ENCODE peak calls at places on chromosomes 12 and 14, in four cellular contexts. S is HL-60, M is GM23338, Q is gastrocnemius medialis. P is an unnamed sample.

GRCh38 chr14:37318938-37319337 is 121.2 kb downstream of the MIPOL1 start:
- DNase-seq in S (no peak), M (no peak), Q (no peak), P (no peak)

GRCh38 chr12:123149088-123149827 is 1.6 kb downstream of the PITPNM2 start:
- DNase-seq in S (no peak), M (no peak), Q (no peak), P (no peak)

GRCh38 chr12:63964301-63964700 is 119.8 kb downstream of the SRGAP1 start:
- DNase-seq in S (no peak), M (no peak), Q (no peak), P (peak; percentile 14)

GRCh38 chr14:69315302-69315701 is 55.3 kb downstream of the GALNT16 start:
- DNase-seq in S (no peak), M (no peak), Q (no peak), P (no peak)

GRCh38 chr12:10016881-10017280 is 6.5 kb downstream of the CLEC12B start:
- DNase-seq in S (no peak), M (no peak), Q (no peak), P (no peak)

GRCh38 chr12:7512528-7512927 is 9.0 kb upstream of the CD163 start:
- DNase-seq in S (no peak), M (peak; percentile 11), Q (no peak), P (peak; percentile 88)

GRCh38 chr14:52068741-52069616 is at the start of gene NID2:
- DNase-seq in S (no peak), M (peak; percentile 95), Q (peak; percentile 50), P (peak; percentile 91)

GRCh38 chr14:96274122-96274910 is 18.3 kb downstream of the BDKRB1 start:
- DNase-seq in S (no peak), M (no peak), Q (no peak), P (no peak)

GRCh38 chr12:115404761-115405470 is 720.9 kb upstream of the TBX3 start:
- DNase-seq in S (no peak), M (no peak), Q (no peak), P (no peak)

GRCh38 chr14:74255281-74255680 is 16.0 kb downstream of the VSX2 start:
- DNase-seq in S (no peak), M (no peak), Q (no peak), P (no peak)

GRCh38 chr14:59358774-59359173 is 106.4 kb downstream of the GPR135 start:
- DNase-seq in S (no peak), M (no peak), Q (no peak), P (no peak)

GRCh38 chr12:85996280-85996679 is 122.2 kb downstream of the NTS start:
- DNase-seq in S (no peak), M (no peak), Q (no peak), P (no peak)

GRCh38 chr12:128830505-128830893 is 6.7 kb upstream of the SLC15A4 start:
- DNase-seq in S (peak; percentile 95), M (no peak), Q (no peak), P (no peak)

GRCh38 chr12:751828-752672 is at the start of gene WNK1:
- DNase-seq in S (peak; percentile 97), M (peak; percentile 99), Q (peak; percentile 98), P (peak; percentile 100)

GRCh38 chr14:53571589-53571988 is 385.0 kb downstream of the BMP4 start:
- DNase-seq in S (no peak), M (no peak), Q (no peak), P (no peak)

GRCh38 chr12:110577717-110578521 is 5.2 kb downstream of the PPTC7 start:
- DNase-seq in S (no peak), M (no peak), Q (peak; percentile 36), P (no peak)

GRCh38 chr12:56299308-56299852 is 750 bp downstream of the CS start:
- DNase-seq in S (no peak), M (no peak), Q (no peak), P (peak; percentile 10)

GRCh38 chr12:256225-256624 is 6.4 kb downstream of the SLC6A13 start:
- DNase-seq in S (no peak), M (no peak), Q (no peak), P (no peak)

GRCh38 chr12:110937104-110937641 is 16.8 kb upstream of the MYL2 start:
- DNase-seq in S (peak; percentile 16), M (peak; percentile 96), Q (no peak), P (peak; percentile 92)

GRCh38 chr12:2944401-2945047 is 14.7 kb upstream of the TEAD4 start:
- DNase-seq in S (no peak), M (peak; percentile 93), Q (no peak), P (peak; percentile 75)

GRCh38 chr12:22543246-22544037 is 900 bp downstream of the C2CD5 start:
- DNase-seq in S (peak; percentile 52), M (peak; percentile 44), Q (peak; percentile 4), P (peak; percentile 38)

GRCh38 chr14:61388173-61388975 is 67.0 kb downstream of the PRKCH start:
- DNase-seq in S (no peak), M (no peak), Q (no peak), P (peak; percentile 8)

GRCh38 chr12:25550186-25550585 is 2.9 kb downstream of the LMNTD1 start:
- DNase-seq in S (no peak), M (no peak), Q (no peak), P (no peak)

GRCh38 chr12:57845478-57846284 is 848 bp downstream of the CTDSP2 start:
- DNase-seq in S (peak; percentile 55), M (peak; percentile 71), Q (peak; percentile 66), P (peak; percentile 83)

GRCh38 chr12:94207467-94208432 is 59.4 kb downstream of the PLXNC1 start:
- DNase-seq in S (peak; percentile 22), M (no peak), Q (no peak), P (no peak)

GRCh38 chr14:94388027-94388895 is at the start of gene SERPINA1:
- DNase-seq in S (no peak), M (no peak), Q (no peak), P (no peak)

GRCh38 chr14:63874223-63874622 is 21.4 kb downstream of the SYNE2 start:
- DNase-seq in S (no peak), M (no peak), Q (no peak), P (peak; percentile 53)

GRCh38 chr12:28083816-28084678 is 106.2 kb upstream of the CCDC91 start:
- DNase-seq in S (no peak), M (no peak), Q (no peak), P (no peak)

GRCh38 chr12:120101617-120102016 is 14.9 kb downstream of the RAB35 start:
- DNase-seq in S (no peak), M (no peak), Q (no peak), P (no peak)

GRCh38 chr12:120099738-120100137 is 16.8 kb downstream of the RAB35 start:
- DNase-seq in S (no peak), M (no peak), Q (no peak), P (no peak)

GRCh38 chr12:120100630-120101029 is 15.9 kb downstream of the RAB35 start:
- DNase-seq in S (no peak), M (no peak), Q (peak; percentile 81), P (no peak)

GRCh38 chr12:120102189-120103043 is 14.1 kb downstream of the RAB35 start:
- DNase-seq in S (no peak), M (peak; percentile 44), Q (no peak), P (no peak)

GRCh38 chr12:120101182-120101581 is 15.4 kb downstream of the RAB35 start:
- DNase-seq in S (no peak), M (no peak), Q (peak; percentile 40), P (no peak)
- H3K4me3 ChIP-seq in S (no peak overlapping the region), M (no peak overlapping the region), Q (no peak overlapping the region), P (no peak overlapping the region)

GRCh38 chr12:106418970-106419369 is 61.4 kb downstream of the POLR3B start:
- DNase-seq in S (no peak), M (no peak), Q (no peak), P (no peak)
- H3K4me3 ChIP-seq in S (no peak overlapping the region), M (no peak overlapping the region), Q (no peak overlapping the region), P (no peak overlapping the region)

GRCh38 chr12:51922762-51923505 is 15.6 kb downstream of the ACVRL1 start:
- DNase-seq in S (peak; percentile 68), M (peak; percentile 26), Q (peak; percentile 41), P (no peak)
- H3K4me3 ChIP-seq in S (no peak overlapping the region), M (peak overlapping the region; percentile 47), Q (peak overlapping the region; percentile 22), P (no peak overlapping the region)

GRCh38 chr12:121128908-121129704 is 3.6 kb upstream of the P2RX7 start:
- DNase-seq in S (peak; percentile 93), M (peak; percentile 69), Q (peak; percentile 31), P (peak; percentile 50)
- H3K4me3 ChIP-seq in S (no peak overlapping the region), M (no peak overlapping the region), Q (no peak overlapping the region), P (no peak overlapping the region)

GRCh38 chr12:68614772-68615171 is 4.1 kb downstream of the RAP1B start:
- DNase-seq in S (no peak), M (no peak), Q (no peak), P (no peak)
- H3K4me3 ChIP-seq in S (no peak overlapping the region), M (no peak overlapping the region), Q (no peak overlapping the region), P (no peak overlapping the region)

GRCh38 chr14:100590726-100591452 is 3.7 kb upstream of the BEGAIN start:
- DNase-seq in S (no peak), M (no peak), Q (no peak), P (no peak)
- H3K4me3 ChIP-seq in S (no peak overlapping the region), M (no peak overlapping the region), Q (no peak overlapping the region), P (no peak overlapping the region)

GRCh38 chr12:46165191-46165590 is 103.7 kb downstream of the SLC38A1 start:
- DNase-seq in S (no peak), M (no peak), Q (no peak), P (no peak)

GRCh38 chr12:46159239-46159901 is 109.5 kb downstream of the SLC38A1 start:
- DNase-seq in S (no peak), M (no peak), Q (no peak), P (no peak)

GRCh38 chr12:46164186-46164585 is 104.7 kb downstream of the SLC38A1 start:
- DNase-seq in S (no peak), M (no peak), Q (no peak), P (no peak)

GRCh38 chr12:46160081-46160980 is 108.5 kb downstream of the SLC38A1 start:
- DNase-seq in S (no peak), M (no peak), Q (no peak), P (no peak)

GRCh38 chr12:46160981-46161690 is 107.7 kb downstream of the SLC38A1 start:
- DNase-seq in S (no peak), M (no peak), Q (no peak), P (no peak)
- H3K4me3 ChIP-seq in S (no peak overlapping the region), M (no peak overlapping the region), Q (no peak overlapping the region), P (no peak overlapping the region)

GRCh38 chr14:23143911-23144310 is 24.9 kb upstream of the CEBPE start:
- DNase-seq in S (no peak), M (no peak), Q (no peak), P (no peak)

GRCh38 chr14:23139874-23140273 is 20.8 kb upstream of the CEBPE start:
- DNase-seq in S (no peak), M (no peak), Q (no peak), P (no peak)

GRCh38 chr14:23140389-23140788 is 21.3 kb upstream of the CEBPE start:
- DNase-seq in S (no peak), M (no peak), Q (no peak), P (no peak)

GRCh38 chr14:23141706-23142467 is 22.8 kb upstream of the CEBPE start:
- DNase-seq in S (no peak), M (no peak), Q (peak; percentile 46), P (peak; percentile 71)

GRCh38 chr14:23142826-23143225 is 23.8 kb upstream of the CEBPE start:
- DNase-seq in S (no peak), M (no peak), Q (no peak), P (no peak)
- H3K4me3 ChIP-seq in S (no peak overlapping the region), M (no peak overlapping the region), Q (no peak overlapping the region), P (no peak overlapping the region)